ENCODE peak calls at places on chromosomes 13 and 19, in six cellular contexts. T is uterus, R is retinal pigment epithelial cell, G is dorsolateral prefrontal cortex, B is fibroblast of lung, Q is astrocyte of the spinal cord. Z is an unnamed sample.

GRCh38 chr13:44249439-44249838 is 124.2 kb upstream of the SERP2 start:
- DNase-seq in T (peak), Q (peak), R (no peak), G (no peak), B (peak), Z (no peak)

GRCh38 chr13:39655569-39656324 is at the start of gene COG6:
- DNase-seq in G (peak), Q (peak), B (peak), R (peak), T (peak), Z (peak)

GRCh38 chr13:30395192-30396158 is 26.8 kb upstream of the UBE2L5 start:
- DNase-seq in G (peak), T (peak), Q (peak), B (peak), R (peak), Z (no peak)

GRCh38 chr13:57635541-57635940 is 4.0 kb downstream of the PCDH17 start:
- DNase-seq in B (peak), Q (no peak), G (no peak), T (no peak), R (no peak), Z (no peak)

GRCh38 chr13:23617551-23618014 is 47.4 kb downstream of the TNFRSF19 start:
- DNase-seq in B (peak), G (no peak), R (peak), Q (peak), T (no peak), Z (no peak)

GRCh38 chr19:32702010-32702409 is 10.4 kb downstream of the NUDT19 start:
- DNase-seq in T (no peak), R (no peak), B (peak), G (no peak), Q (no peak), Z (no peak)

GRCh38 chr13:98173431-98173921 is 3.6 kb downstream of the RNF113B start:
- DNase-seq in T (peak), G (no peak), R (peak), Q (peak), B (peak), Z (no peak)

GRCh38 chr13:61880576-61881283 is 465.1 kb upstream of the PCDH20 start:
- DNase-seq in B (peak), Q (peak), R (no peak), G (no peak), T (no peak), Z (no peak)

GRCh38 chr19:13537454-13537853 is 31.2 kb upstream of the CACNA1A start:
- DNase-seq in B (no peak), R (no peak), Q (no peak), G (no peak), T (no peak), Z (no peak)

GRCh38 chr13:36418022-36418805 is 14.1 kb upstream of the CCNA1 start:
- DNase-seq in T (no peak), R (peak), B (peak), G (no peak), Q (peak), Z (no peak)

GRCh38 chr13:30856004-30856790 is 49.9 kb upstream of the MEDAG start:
- DNase-seq in T (no peak), R (no peak), B (no peak), Q (no peak), G (no peak), Z (no peak)

GRCh38 chr19:19642506-19643157 is 825 bp downstream of the GMIP start:
- DNase-seq in R (no peak), Q (no peak), B (no peak), G (no peak), T (no peak), Z (no peak)

GRCh38 chr13:60591348-60591747 is 194.3 kb downstream of the TDRD3 start:
- DNase-seq in B (peak), Q (peak), R (no peak), T (no peak), G (no peak), Z (no peak)

GRCh38 chr19:13930402-13930801 is 7.8 kb downstream of the PODNL1 start:
- DNase-seq in Q (no peak), R (no peak), G (no peak), T (no peak), B (no peak), Z (no peak)

GRCh38 chr13:34941436-34941834 is 635 bp upstream of the NBEA start:
- DNase-seq in Q (no peak), B (no peak), G (no peak), R (no peak), T (no peak), Z (no peak)

DNA sequence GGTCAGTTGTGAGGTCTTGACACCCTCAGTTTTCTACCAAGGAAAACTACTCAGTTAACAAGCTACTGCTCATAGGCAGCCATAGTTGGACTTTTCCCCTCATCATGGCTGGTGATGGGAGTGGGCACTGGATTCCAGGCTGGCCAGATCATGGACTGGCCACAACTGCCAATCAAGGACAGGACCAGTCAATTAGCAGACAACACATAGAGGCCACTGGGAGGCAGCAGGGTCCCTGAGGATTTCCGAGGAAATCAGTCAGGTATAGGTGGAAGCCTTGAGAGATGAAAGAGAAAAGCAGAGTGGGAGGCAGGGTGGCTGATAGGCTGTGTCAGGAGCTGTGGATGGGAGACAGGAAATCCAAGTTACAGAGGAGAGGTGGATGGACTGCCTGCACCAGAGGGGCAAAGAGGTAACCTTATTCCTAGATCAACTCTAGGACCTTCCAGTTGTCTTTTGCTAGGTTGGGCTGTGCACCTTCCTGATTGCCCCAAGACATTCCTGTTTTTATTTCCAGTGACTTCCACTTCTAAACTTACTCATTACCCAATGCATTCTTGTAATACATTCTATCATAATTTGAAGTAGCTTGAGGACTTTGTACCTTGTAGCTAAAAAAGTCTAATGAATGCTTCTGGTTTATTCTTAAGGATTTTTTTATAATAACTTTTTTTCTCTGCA is 361.8 kb downstream of the KCNRG start:
- DNase-seq in Q (no peak), R (no peak), T (no peak), B (no peak), G (no peak), Z (no peak)
- TF ChIP-seq CTCF in Q (no peak), R (peak), T (no peak), B (no peak), G (peak), Z (no peak)

DNA sequence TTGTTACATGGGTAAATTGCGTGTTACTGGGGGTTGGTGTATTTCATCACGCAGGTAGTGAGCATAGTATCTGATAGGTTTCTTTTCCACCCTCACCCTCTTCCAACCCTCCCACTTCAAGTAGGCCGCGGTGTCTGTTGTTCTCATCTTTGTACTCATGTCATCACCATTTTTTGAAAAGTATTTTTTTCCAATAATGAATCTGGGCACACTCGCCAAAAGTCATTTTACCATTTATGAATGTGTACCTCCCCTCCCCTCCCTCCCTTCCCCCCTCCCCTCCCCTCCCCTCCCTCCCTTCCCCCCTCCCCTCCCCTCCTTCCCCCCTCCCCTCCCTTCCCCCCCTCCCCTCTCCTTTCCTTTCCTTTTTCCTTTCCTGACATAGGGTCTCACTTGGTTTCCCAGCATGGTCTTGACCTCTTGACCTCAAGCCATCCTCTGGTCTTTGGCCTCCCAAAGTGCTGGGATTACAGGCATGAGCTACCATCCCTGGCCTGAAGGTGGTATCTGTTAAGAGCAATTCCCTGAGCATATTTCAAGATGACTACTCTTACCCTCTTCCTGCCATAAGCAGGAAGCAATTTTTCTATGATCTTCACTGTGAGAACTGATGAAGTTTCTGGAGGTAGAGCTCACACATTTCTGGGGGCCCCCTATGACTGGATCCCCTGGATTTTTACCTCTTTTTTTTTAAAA is 15.7 kb downstream of the ZNF627 start:
- DNase-seq in Q (no peak), T (no peak), B (no peak), R (no peak), G (no peak), Z (no peak)
- TF ChIP-seq CTCF in Q (no peak), T (no peak), B (no peak), R (no peak), G (no peak), Z (no peak)

DNA sequence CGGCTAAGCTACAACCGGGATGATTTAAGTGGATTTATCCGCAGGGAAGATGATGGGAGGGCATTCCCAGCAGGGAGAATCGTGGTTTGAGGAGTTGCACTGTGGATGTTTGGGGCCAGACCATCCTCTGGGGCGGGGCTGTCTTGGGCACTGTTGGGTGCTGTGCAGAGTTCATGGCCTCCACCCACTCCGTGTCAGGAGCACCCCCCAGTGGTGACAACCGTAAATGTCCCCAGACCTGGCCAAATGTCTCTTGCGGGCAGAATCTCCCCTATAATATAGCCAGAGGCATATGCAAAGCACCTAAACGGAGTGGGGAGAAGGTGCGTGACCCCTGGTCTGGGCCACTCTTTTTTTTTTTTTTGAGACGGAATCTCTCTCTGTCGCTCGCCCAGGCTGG is 40.2 kb downstream of the SMIM24 start:
- DNase-seq in Q (no peak), R (no peak), B (no peak), G (peak), T (no peak), Z (no peak)
- TF ChIP-seq CTCF in Q (peak), R (peak), B (peak), G (peak), T (peak), Z (peak)

DNA sequence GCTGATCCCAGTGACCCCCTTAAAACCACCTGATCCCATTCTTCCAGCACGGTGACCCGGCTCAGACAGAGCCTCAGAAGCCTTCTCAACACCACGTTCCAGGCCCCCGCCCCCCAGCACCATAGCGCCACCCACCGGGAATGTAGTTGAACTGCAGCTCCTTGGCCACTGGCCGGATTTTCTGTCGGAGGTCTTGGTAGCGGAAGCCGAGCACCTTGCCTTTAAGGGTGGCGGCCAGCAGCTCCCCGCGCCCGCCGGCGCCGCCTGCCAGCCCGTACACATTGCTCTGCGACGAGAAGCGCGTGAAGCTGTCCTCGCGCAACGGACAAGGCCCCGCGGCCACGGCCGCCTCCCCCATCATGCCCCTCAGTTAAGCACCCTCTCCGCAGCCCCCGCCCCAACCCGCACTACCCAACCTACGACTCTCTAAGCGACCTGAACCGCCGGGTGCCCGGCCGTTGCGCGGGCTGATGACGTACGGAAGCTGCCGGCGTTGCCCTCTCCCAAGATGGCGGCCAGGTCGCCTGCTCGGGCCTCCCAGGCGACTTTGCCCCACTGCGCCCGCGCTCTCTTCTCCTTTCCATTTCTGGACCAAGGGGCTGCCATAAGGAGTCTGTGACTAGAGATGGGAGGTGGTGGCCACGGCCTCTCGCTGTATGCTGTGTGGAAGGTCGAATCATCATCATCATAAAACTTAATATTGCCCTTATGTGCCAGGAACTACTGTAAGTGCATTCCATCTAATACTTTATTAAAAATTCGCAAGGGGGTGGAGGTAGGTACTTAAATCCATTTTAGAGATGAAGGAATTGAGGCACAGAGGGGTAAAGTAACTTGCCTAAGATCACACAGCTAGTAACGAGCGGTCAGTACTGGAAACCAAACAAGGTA is at the start of gene KPTN:
- DNase-seq in R (peak), Q (peak), T (peak), G (peak), B (peak), Z (peak)
- TF ChIP-seq CTCF in R (peak), Q (peak), T (peak), G (peak), B (peak), Z (peak)

DNA sequence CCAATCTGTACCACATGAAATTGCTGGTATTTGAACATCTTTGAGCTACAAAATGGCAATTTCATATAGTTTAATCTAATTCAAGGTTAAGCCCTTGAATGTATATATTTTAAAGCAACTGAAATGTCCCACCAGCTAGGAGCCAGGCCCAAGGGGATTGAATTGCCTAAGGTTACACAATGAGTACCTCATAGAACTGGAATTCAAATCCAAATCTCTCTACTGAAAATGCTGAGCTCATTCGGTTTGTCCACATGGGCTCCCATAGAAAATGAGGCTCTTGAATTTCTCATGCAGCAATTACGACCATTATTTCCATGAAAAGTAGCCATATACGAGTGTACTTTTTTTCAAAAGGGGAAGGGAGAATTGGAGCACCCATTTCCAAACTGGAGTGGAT is 31.5 kb upstream of the FNDC3A start:
- DNase-seq in Q (no peak), B (no peak), G (no peak), T (no peak), R (no peak), Z (no peak)
- TF ChIP-seq CTCF in Q (no peak), B (no peak), G (no peak), T (no peak), R (no peak), Z (no peak)

GRCh38 chr19:10431254-10431942 is 11.1 kb downstream of the PDE4A start:
- DNase-seq in T (no peak), Q (no peak), G (no peak), B (peak), R (no peak), Z (no peak)
- TF ChIP-seq CTCF in T (no peak), Q (no peak), G (no peak), B (no peak), R (no peak), Z (no peak)

DNA sequence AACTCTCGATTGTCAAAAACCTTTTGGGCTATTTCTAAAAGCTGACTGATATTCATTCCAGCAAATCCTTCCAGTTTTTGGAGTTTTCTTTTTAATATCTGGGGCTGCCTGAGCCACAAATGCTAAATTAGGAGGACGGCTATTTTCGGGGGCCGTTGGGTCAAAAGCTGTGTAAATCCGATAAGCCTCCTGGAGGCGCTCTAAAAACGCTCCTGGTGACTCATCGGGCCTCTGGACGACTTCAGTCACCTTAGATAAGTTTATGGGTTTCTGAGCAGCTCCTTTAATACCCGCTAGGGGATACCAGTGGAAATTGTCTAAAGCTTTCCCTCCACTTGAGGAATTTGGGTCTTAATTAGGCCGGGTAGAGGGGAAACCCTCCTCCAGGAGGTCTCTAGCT is 66.4 kb downstream of the ZNF730 start:
- DNase-seq in R (no peak), B (no peak), Q (no peak), G (no peak), T (no peak), Z (no peak)
- TF ChIP-seq CTCF in R (no peak), B (no peak), Q (no peak), G (no peak), T (no peak), Z (no peak)